ENCODE peak calls at places on chromosomes 1 and 21, in five cellular contexts. One of them, this sample, is unnamed.

GRCh38 chr1:10651377-10651776 is 145.1 kb downstream of the CASZ1 start:
- ATAC-seq in sciatic nerve: peak; percentile 8
- ATAC-seq in GM23338: peak; percentile 41
- ATAC-seq in CD8-positive, alpha-beta T cell: no peak
- ATAC-seq in HCT116: peak; percentile 61
- ATAC-seq in this sample: no peak

GRCh38 chr1:25770541-25771245 is 29.3 kb upstream of the SELENON start:
- ATAC-seq in sciatic nerve: peak; percentile 74
- ATAC-seq in GM23338: no peak
- ATAC-seq in CD8-positive, alpha-beta T cell: no peak
- ATAC-seq in HCT116: no peak
- ATAC-seq in this sample: no peak

GRCh38 chr1:203144661-203145060 is 17.1 kb downstream of the ADORA1 start:
- ATAC-seq in sciatic nerve: peak; percentile 78
- ATAC-seq in GM23338: no peak
- ATAC-seq in CD8-positive, alpha-beta T cell: no peak
- ATAC-seq in HCT116: peak; percentile 58
- ATAC-seq in this sample: no peak

GRCh38 chr1:208374391-208374941 is 130.3 kb upstream of the PLXNA2 start:
- ATAC-seq in sciatic nerve: no peak
- ATAC-seq in GM23338: no peak
- ATAC-seq in CD8-positive, alpha-beta T cell: no peak
- ATAC-seq in HCT116: no peak
- ATAC-seq in this sample: no peak

GRCh38 chr1:238221738-238222137 is 331.0 kb upstream of the ZP4 start:
- ATAC-seq in sciatic nerve: no peak
- ATAC-seq in GM23338: no peak
- ATAC-seq in CD8-positive, alpha-beta T cell: no peak
- ATAC-seq in HCT116: no peak
- ATAC-seq in this sample: no peak

GRCh38 chr21:33268736-33269441 is 2.7 kb downstream of the IL10RB start:
- ATAC-seq in sciatic nerve: no peak
- ATAC-seq in GM23338: no peak
- ATAC-seq in CD8-positive, alpha-beta T cell: no peak
- ATAC-seq in HCT116: peak; percentile 76
- ATAC-seq in this sample: no peak

GRCh38 chr1:227901906-227902640 is 45.7 kb downstream of the WNT9A start:
- ATAC-seq in sciatic nerve: peak; percentile 23
- ATAC-seq in GM23338: peak; percentile 61
- ATAC-seq in CD8-positive, alpha-beta T cell: no peak
- ATAC-seq in HCT116: peak; percentile 84
- ATAC-seq in this sample: no peak

GRCh38 chr1:10973956-10974881 is 38.2 kb upstream of the TARDBP start:
- ATAC-seq in sciatic nerve: peak; percentile 10
- ATAC-seq in GM23338: no peak
- ATAC-seq in CD8-positive, alpha-beta T cell: no peak
- ATAC-seq in HCT116: no peak
- ATAC-seq in this sample: no peak

GRCh38 chr1:20733361-20733975 is 965 bp upstream of the SH2D5 start:
- ATAC-seq in sciatic nerve: no peak
- ATAC-seq in GM23338: no peak
- ATAC-seq in CD8-positive, alpha-beta T cell: no peak
- ATAC-seq in HCT116: peak; percentile 41
- ATAC-seq in this sample: no peak

GRCh38 chr1:7389201-7389785 is 381.8 kb upstream of the VAMP3 start:
- ATAC-seq in sciatic nerve: no peak
- ATAC-seq in GM23338: peak; percentile 29
- ATAC-seq in CD8-positive, alpha-beta T cell: no peak
- ATAC-seq in HCT116: no peak
- ATAC-seq in this sample: peak; percentile 36

GRCh38 chr1:16296643-16297042 is 55.6 kb downstream of the FBXO42 start:
- ATAC-seq in sciatic nerve: no peak
- ATAC-seq in GM23338: no peak
- ATAC-seq in CD8-positive, alpha-beta T cell: no peak
- ATAC-seq in HCT116: no peak
- ATAC-seq in this sample: no peak

GRCh38 chr1:16122916-16123315 is 33.0 kb downstream of the EPHA2 start:
- ATAC-seq in sciatic nerve: peak; percentile 70
- ATAC-seq in GM23338: no peak
- ATAC-seq in CD8-positive, alpha-beta T cell: peak; percentile 82
- ATAC-seq in HCT116: peak; percentile 8
- ATAC-seq in this sample: no peak

GRCh38 chr1:205237526-205238484 is 10.1 kb downstream of the TMCC2 start:
- ATAC-seq in sciatic nerve: no peak
- ATAC-seq in GM23338: no peak
- ATAC-seq in CD8-positive, alpha-beta T cell: no peak
- ATAC-seq in HCT116: no peak
- ATAC-seq in this sample: no peak

GRCh38 chr1:21478356-21478755 is 30.9 kb upstream of the ALPL start:
- ATAC-seq in sciatic nerve: no peak
- ATAC-seq in GM23338: no peak
- ATAC-seq in CD8-positive, alpha-beta T cell: no peak
- ATAC-seq in HCT116: no peak
- ATAC-seq in this sample: no peak

GRCh38 chr1:40059960-40060337 is 19.4 kb downstream of the CAP1 start:
- ATAC-seq in sciatic nerve: no peak
- ATAC-seq in GM23338: no peak
- ATAC-seq in CD8-positive, alpha-beta T cell: peak; percentile 37
- ATAC-seq in HCT116: no peak
- ATAC-seq in this sample: no peak

GRCh38 chr1:182625716-182626504 is 21.7 kb upstream of the RGS16 start:
- ATAC-seq in sciatic nerve: no peak
- ATAC-seq in GM23338: peak; percentile 62
- ATAC-seq in CD8-positive, alpha-beta T cell: no peak
- ATAC-seq in HCT116: no peak
- ATAC-seq in this sample: no peak

GRCh38 chr1:170661646-170662411 is 2.1 kb upstream of the PRRX1 start:
- ATAC-seq in sciatic nerve: peak; percentile 47
- ATAC-seq in GM23338: peak; percentile 31
- ATAC-seq in CD8-positive, alpha-beta T cell: no peak
- ATAC-seq in HCT116: no peak
- ATAC-seq in this sample: peak; percentile 38

GRCh38 chr1:209659909-209660308 is 7.7 kb upstream of the LAMB3 start:
- ATAC-seq in sciatic nerve: no peak
- ATAC-seq in GM23338: no peak
- ATAC-seq in CD8-positive, alpha-beta T cell: no peak
- ATAC-seq in HCT116: no peak
- ATAC-seq in this sample: no peak

GRCh38 chr1:42981406-42981805 is 22.7 kb upstream of the SLC2A1 start:
- ATAC-seq in sciatic nerve: no peak
- ATAC-seq in GM23338: no peak
- ATAC-seq in CD8-positive, alpha-beta T cell: no peak
- ATAC-seq in HCT116: no peak
- ATAC-seq in this sample: no peak

GRCh38 chr1:178941849-178942248 is 71.0 kb upstream of the ANGPTL1 start:
- ATAC-seq in sciatic nerve: no peak
- ATAC-seq in GM23338: no peak
- ATAC-seq in CD8-positive, alpha-beta T cell: no peak
- ATAC-seq in HCT116: no peak
- ATAC-seq in this sample: no peak

GRCh38 chr1:109314805-109315204 is 8.0 kb upstream of the MYBPHL start:
- ATAC-seq in sciatic nerve: peak; percentile 61
- ATAC-seq in GM23338: no peak
- ATAC-seq in CD8-positive, alpha-beta T cell: no peak
- ATAC-seq in HCT116: no peak
- ATAC-seq in this sample: no peak

GRCh38 chr1:11806307-11806936 is 431 bp downstream of the CLCN6 start:
- ATAC-seq in sciatic nerve: peak; percentile 35
- ATAC-seq in GM23338: peak; percentile 15
- ATAC-seq in CD8-positive, alpha-beta T cell: peak; percentile 61
- ATAC-seq in HCT116: peak; percentile 57
- ATAC-seq in this sample: peak; percentile 40

GRCh38 chr1:53172751-53173498 is 23.7 kb upstream of the CPT2 start:
- ATAC-seq in sciatic nerve: peak; percentile 70
- ATAC-seq in GM23338: peak; percentile 28
- ATAC-seq in CD8-positive, alpha-beta T cell: peak; percentile 40
- ATAC-seq in HCT116: peak; percentile 87
- ATAC-seq in this sample: peak; percentile 34

GRCh38 chr21:32413697-32414578 is 1.4 kb downstream of the EVA1C start:
- ATAC-seq in sciatic nerve: peak; percentile 15
- ATAC-seq in GM23338: peak; percentile 10
- ATAC-seq in CD8-positive, alpha-beta T cell: no peak
- ATAC-seq in HCT116: no peak
- ATAC-seq in this sample: no peak

GRCh38 chr1:164983023-164983650 is 373.4 kb downstream of the LMX1A start:
- ATAC-seq in sciatic nerve: no peak
- ATAC-seq in GM23338: peak; percentile 91
- ATAC-seq in CD8-positive, alpha-beta T cell: no peak
- ATAC-seq in HCT116: no peak
- ATAC-seq in this sample: no peak

GRCh38 chr1:16048573-16049189 is 5.1 kb downstream of the CLCNKB start:
- ATAC-seq in sciatic nerve: peak; percentile 67
- ATAC-seq in GM23338: peak; percentile 88
- ATAC-seq in CD8-positive, alpha-beta T cell: peak; percentile 88
- ATAC-seq in HCT116: peak; percentile 85
- ATAC-seq in this sample: peak; percentile 45

GRCh38 chr1:116501041-116501869 is 69.6 kb downstream of the CD58 start:
- ATAC-seq in sciatic nerve: no peak
- ATAC-seq in GM23338: no peak
- ATAC-seq in CD8-positive, alpha-beta T cell: no peak
- ATAC-seq in HCT116: no peak
- ATAC-seq in this sample: no peak

GRCh38 chr1:116359871-116360270 is 13.2 kb upstream of the ATP1A1 start:
- ATAC-seq in sciatic nerve: no peak
- ATAC-seq in GM23338: no peak
- ATAC-seq in CD8-positive, alpha-beta T cell: no peak
- ATAC-seq in HCT116: no peak
- ATAC-seq in this sample: no peak

GRCh38 chr21:25428537-25428936 is 178.7 kb downstream of the MRPL39 start:
- ATAC-seq in sciatic nerve: no peak
- ATAC-seq in GM23338: no peak
- ATAC-seq in CD8-positive, alpha-beta T cell: no peak
- ATAC-seq in HCT116: no peak
- ATAC-seq in this sample: no peak

GRCh38 chr1:116762781-116763115 is 8.5 kb downstream of the CD2 start:
- ATAC-seq in sciatic nerve: no peak
- ATAC-seq in GM23338: no peak
- ATAC-seq in CD8-positive, alpha-beta T cell: no peak
- ATAC-seq in HCT116: no peak
- ATAC-seq in this sample: no peak

GRCh38 chr1:246483204-246483933 is 23.7 kb downstream of the SMYD3 start:
- ATAC-seq in sciatic nerve: no peak
- ATAC-seq in GM23338: no peak
- ATAC-seq in CD8-positive, alpha-beta T cell: peak; percentile 20
- ATAC-seq in HCT116: no peak
- ATAC-seq in this sample: no peak

GRCh38 chr1:181497870-181498269 is 14.6 kb downstream of the CACNA1E start:
- ATAC-seq in sciatic nerve: no peak
- ATAC-seq in GM23338: no peak
- ATAC-seq in CD8-positive, alpha-beta T cell: no peak
- ATAC-seq in HCT116: no peak
- ATAC-seq in this sample: no peak

GRCh38 chr1:94130851-94131595 is 10.1 kb upstream of the ABCA4 start:
- ATAC-seq in sciatic nerve: peak; percentile 44
- ATAC-seq in GM23338: no peak
- ATAC-seq in CD8-positive, alpha-beta T cell: no peak
- ATAC-seq in HCT116: no peak
- ATAC-seq in this sample: no peak

GRCh38 chr1:114509596-114510234 is 1.3 kb downstream of the TRIM33 start:
- ATAC-seq in sciatic nerve: no peak
- ATAC-seq in GM23338: no peak
- ATAC-seq in CD8-positive, alpha-beta T cell: no peak
- ATAC-seq in HCT116: no peak
- ATAC-seq in this sample: no peak

GRCh38 chr1:17232759-17233661 is 15.9 kb upstream of the PADI3 start:
- ATAC-seq in sciatic nerve: no peak
- ATAC-seq in GM23338: no peak
- ATAC-seq in CD8-positive, alpha-beta T cell: no peak
- ATAC-seq in HCT116: peak; percentile 57
- ATAC-seq in this sample: no peak

GRCh38 chr1:207058878-207059867 is 6.1 kb downstream of the PFKFB2 start:
- ATAC-seq in sciatic nerve: no peak
- ATAC-seq in GM23338: peak; percentile 97
- ATAC-seq in CD8-positive, alpha-beta T cell: no peak
- ATAC-seq in HCT116: peak; percentile 59
- ATAC-seq in this sample: no peak

This sample was measured in gastroesophageal sphincter.